ENCODE peak calls at places on chromosomes 7 and 10, in seven cellular contexts. A, E, N, U, H, R and I are unnamed samples.

GRCh38 chr7:332020-332517 is 42.1 kb downstream of the FOXL3 start:
- DNase-seq in A (no peak), E (no peak), N (no peak), U (no peak), H (peak), R (no peak), I (no peak)

GRCh38 chr10:116891208-116891607 is 41.9 kb downstream of the ENO4 start:
- DNase-seq in A (no peak), E (no peak), N (no peak), U (peak), H (no peak), R (no peak), I (peak)

GRCh38 chr7:28627263-28627653 is 214.9 kb downstream of the CREB5 start:
- DNase-seq in A (no peak), E (no peak), N (no peak), U (no peak), H (no peak), R (no peak), I (no peak)

GRCh38 chr10:72616716-72617115 is 9.2 kb downstream of the MICU1 start:
- DNase-seq in A (no peak), E (no peak), N (no peak), U (no peak), H (no peak), R (no peak), I (no peak)

GRCh38 chr10:85527610-85528317 is 838.8 kb downstream of the GRID1 start:
- DNase-seq in A (no peak), E (no peak), N (no peak), U (no peak), H (no peak), R (peak), I (no peak)

GRCh38 chr7:30238721-30239441 is 45.5 kb upstream of the ZNRF2 start:
- DNase-seq in A (peak), E (peak), N (no peak), U (peak), H (peak), R (no peak), I (no peak)

GRCh38 chr7:101816499-101817030 is 861 bp upstream of the CUX1 start:
- DNase-seq in A (peak), E (no peak), N (no peak), U (peak), H (peak), R (peak), I (peak)

GRCh38 chr10:72840319-72840718 is 53.2 kb upstream of the OIT3 start:
- DNase-seq in A (no peak), E (no peak), N (no peak), U (no peak), H (no peak), R (no peak), I (no peak)

GRCh38 chr7:19519443-19519977 is 189.3 kb downstream of the POLR1F start:
- DNase-seq in A (no peak), E (no peak), N (no peak), U (no peak), H (no peak), R (no peak), I (no peak)

GRCh38 chr10:31961675-31962074 is 33.0 kb upstream of the ARHGAP12 start:
- DNase-seq in A (peak), E (no peak), N (no peak), U (no peak), H (no peak), R (peak), I (peak)

GRCh38 chr7:26267631-26268166 is 24.0 kb upstream of the SNX10 start:
- DNase-seq in A (no peak), E (no peak), N (no peak), U (no peak), H (no peak), R (no peak), I (no peak)

GRCh38 chr10:31010062-31010461 is 21.6 kb downstream of the ZNF438 start:
- DNase-seq in A (no peak), E (no peak), N (no peak), U (no peak), H (no peak), R (no peak), I (no peak)

GRCh38 chr7:50853311-50853710 is 70.6 kb upstream of the GRB10 start:
- DNase-seq in A (no peak), E (no peak), N (no peak), U (no peak), H (no peak), R (no peak), I (no peak)

GRCh38 chr7:12524794-12525386 is 45.6 kb upstream of the SCIN start:
- DNase-seq in A (peak), E (peak), N (no peak), U (no peak), H (no peak), R (peak), I (no peak)

GRCh38 chr7:69599211-69599878 is 1.1 kb downstream of the AUTS2 start:
- DNase-seq in A (peak), E (no peak), N (no peak), U (no peak), H (peak), R (peak), I (peak)

GRCh38 chr10:73095479-73096021 is 1.1 kb downstream of the P4HA1 start:
- DNase-seq in A (peak), E (peak), N (no peak), U (peak), H (peak), R (peak), I (no peak)

GRCh38 chr10:44235363-44235762 is 149.5 kb downstream of the CXCL12 start:
- DNase-seq in A (no peak), E (no peak), N (no peak), U (no peak), H (no peak), R (no peak), I (no peak)

GRCh38 chr10:86261933-86262665 is 104.5 kb downstream of the GRID1 start:
- DNase-seq in A (peak), E (peak), N (no peak), U (no peak), H (peak), R (peak), I (no peak)

GRCh38 chr7:23335621-23336020 is 36.5 kb downstream of the MALSU1 start:
- DNase-seq in A (no peak), E (no peak), N (no peak), U (no peak), H (no peak), R (no peak), I (no peak)

GRCh38 chr7:71137479-71137878 is 5.5 kb downstream of the GALNT17 start:
- DNase-seq in A (no peak), E (no peak), N (no peak), U (no peak), H (no peak), R (no peak), I (no peak)

GRCh38 chr10:43094091-43094484 is 17.2 kb downstream of the RET start:
- DNase-seq in A (no peak), E (no peak), N (no peak), U (no peak), H (no peak), R (no peak), I (no peak)

GRCh38 chr10:114856544-114857287 is 35.1 kb downstream of the FHIP2A start:
- DNase-seq in A (peak), E (no peak), N (no peak), U (no peak), H (no peak), R (no peak), I (no peak)

GRCh38 chr7:16918288-16918895 is 36.6 kb upstream of the AGR3 start:
- DNase-seq in A (peak), E (peak), N (no peak), U (no peak), H (no peak), R (peak), I (no peak)

GRCh38 chr10:70903262-70903921 is 15.0 kb upstream of the PCBD1 start:
- DNase-seq in A (peak), E (peak), N (no peak), U (peak), H (peak), R (peak), I (peak)

DNA sequence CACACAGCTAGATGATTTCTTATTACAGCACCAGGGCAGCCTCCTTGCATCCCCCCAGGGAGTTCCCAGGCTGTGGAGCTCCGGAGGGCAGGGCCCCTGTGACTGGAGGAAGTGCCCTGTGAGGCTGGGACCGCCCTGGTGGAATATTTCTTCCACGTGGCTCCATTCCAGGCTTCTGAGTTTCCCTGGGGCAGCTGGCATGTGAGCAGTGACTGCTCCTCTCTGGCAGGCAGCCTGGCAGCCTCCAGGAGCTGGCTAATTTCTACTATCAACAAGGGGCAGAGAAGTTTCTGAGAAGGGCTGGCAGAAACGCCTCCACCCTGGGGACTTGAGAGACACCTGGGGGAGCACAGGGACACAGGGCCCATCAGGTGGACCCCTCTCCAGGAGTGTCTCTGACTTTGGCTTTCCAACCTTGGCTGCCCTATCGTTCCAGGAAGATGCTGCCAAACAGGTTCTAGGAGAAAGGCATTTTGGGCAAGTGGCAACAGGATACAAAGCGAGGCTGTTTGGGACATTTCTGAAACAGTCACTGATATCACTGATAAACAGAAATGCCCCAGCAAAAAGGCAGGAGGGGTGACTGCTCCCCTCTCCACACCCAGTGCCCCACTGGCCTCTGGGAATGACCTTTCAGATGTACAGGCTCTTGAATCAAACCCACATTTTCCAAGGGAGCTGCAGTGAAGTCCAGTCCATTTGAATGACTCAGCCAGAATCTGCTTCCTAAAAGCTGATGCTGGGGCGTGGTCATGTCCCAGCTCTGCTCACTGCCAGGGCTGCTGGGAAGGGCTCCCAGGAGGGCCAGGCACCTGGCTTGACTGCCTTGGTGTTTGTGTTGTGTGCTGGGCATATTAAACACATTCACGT is 16.1 kb downstream of the MYOF start:
- DNase-seq in A (peak), E (peak), N (no peak), U (peak), H (peak), R (peak), I (peak)
- TF ChIP-seq POLR2A in A (no peak), E (no peak), N (no peak), U (peak), H (no peak), R (no peak), I (peak)

GRCh38 chr7:78437118-78437517 is 638.5 kb downstream of the PHTF2 start:
- DNase-seq in A (no peak), E (peak), N (no peak), U (no peak), H (no peak), R (no peak), I (peak)
- TF ChIP-seq POLR2A in A (no peak), E (no peak), N (no peak), U (no peak), H (no peak), R (no peak), I (no peak)

DNA sequence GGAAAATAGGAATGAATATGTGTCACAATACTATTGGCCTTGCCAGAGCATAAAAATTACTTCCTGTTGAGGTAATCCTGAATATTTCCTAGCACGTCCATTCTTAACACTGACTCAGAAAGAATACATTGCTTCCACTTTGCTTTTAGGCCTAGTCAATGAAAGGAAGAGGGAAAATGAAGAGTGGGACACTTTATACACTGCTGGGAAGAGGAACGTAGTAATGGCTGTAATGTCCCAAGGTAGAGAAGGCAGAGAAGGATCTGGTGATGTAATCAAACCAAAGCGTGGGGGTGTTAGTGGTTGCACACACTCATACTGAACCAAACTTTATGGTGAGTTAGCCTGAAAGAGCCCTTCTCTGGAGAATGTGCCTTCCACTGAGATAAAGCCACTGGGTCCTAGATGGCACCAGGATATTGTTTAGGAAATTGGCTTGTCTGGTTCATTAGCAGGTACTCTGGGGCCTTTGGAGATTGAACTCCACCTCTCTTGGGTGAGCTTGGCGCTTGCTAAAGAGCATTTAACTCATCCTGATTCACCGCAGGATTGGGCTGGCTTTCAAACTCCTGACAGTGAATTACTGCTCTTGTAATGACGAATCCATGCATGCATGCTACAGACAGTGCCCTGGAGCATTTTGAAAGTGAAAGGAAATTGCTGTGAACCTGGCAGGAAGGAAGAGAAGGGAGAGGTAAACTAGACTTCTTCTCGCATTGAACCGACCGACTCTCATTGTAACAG is 254.9 kb downstream of the KIAA1217 start:
- DNase-seq in A (peak), E (no peak), N (no peak), U (peak), H (no peak), R (peak), I (peak)
- TF ChIP-seq POLR2A in A (no peak), E (no peak), N (no peak), U (peak), H (no peak), R (no peak), I (no peak)

DNA sequence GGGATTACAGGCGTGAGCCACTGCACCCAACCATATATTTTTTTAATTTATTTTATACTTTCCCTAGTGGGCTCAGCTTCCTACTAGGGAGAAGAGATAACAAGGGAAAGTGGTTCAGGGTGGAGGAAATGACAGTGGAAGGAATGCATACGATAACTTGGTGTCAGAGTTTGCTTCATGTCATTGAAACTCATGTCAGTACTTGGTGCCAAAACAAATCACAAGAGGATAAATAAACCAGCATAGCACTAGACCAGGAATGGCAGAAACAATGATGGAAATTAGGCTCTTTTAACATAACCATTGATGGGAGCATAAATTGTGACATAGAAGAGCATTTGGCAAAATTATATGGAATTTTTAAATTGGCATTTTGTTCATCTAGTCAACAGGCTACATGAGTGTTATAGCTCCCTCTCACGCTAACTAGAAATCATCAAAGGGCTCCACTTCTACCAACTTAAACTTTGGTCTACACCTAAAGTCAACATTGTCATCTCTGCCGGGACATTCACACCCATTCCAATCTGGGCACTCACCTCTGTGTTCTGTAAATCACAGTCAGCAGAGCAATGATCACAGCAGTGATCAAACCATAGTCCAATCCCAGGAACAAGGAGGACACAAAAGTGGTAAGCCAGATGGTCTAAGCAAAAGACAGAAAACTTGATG is 41.2 kb downstream of the PSMC2 start:
- DNase-seq in A (no peak), E (peak), N (no peak), U (no peak), H (no peak), R (no peak), I (no peak)
- TF ChIP-seq POLR2A in A (no peak), E (no peak), N (no peak), U (no peak), H (no peak), R (no peak), I (no peak)

DNA sequence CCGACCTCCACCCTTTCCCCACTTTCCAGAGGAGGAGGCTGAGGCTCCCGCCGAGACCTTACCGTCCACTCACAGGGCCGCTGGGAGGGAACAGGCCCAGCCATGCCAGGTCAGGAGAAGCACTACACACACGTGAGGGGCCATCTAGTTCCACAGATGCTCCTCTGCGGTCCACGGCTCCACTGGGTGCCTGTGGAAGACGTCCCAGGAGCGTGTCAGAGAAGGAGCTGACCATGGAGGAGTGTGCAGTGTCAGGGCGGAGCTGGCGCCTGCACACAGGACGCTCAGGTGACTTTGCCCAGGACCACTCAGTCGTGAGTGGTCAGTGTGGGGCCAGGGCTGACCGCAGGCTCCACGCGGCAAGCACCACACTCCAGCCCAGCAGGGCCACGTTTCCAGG is 8.0 kb upstream of the SHH start:
- DNase-seq in A (no peak), E (no peak), N (no peak), U (no peak), H (no peak), R (no peak), I (no peak)
- TF ChIP-seq POLR2A in A (no peak), E (no peak), N (no peak), U (no peak), H (no peak), R (no peak), I (no peak)

GRCh38 chr7:130356760-130357611 is 12.4 kb downstream of the CPA5 start:
- DNase-seq in A (peak), E (no peak), N (no peak), U (peak), H (peak), R (peak), I (no peak)
- TF ChIP-seq POLR2A in A (no peak), E (no peak), N (no peak), U (no peak), H (no peak), R (no peak), I (no peak)

GRCh38 chr10:98285416-98285815 is 17.4 kb upstream of the LOXL4 start:
- DNase-seq in A (no peak), E (no peak), N (no peak), U (no peak), H (no peak), R (no peak), I (no peak)

GRCh38 chr10:98292976-98293375 is 25.0 kb upstream of the LOXL4 start:
- DNase-seq in A (no peak), E (no peak), N (no peak), U (no peak), H (peak), R (no peak), I (no peak)

GRCh38 chr10:98294270-98294627 is 26.3 kb upstream of the LOXL4 start:
- DNase-seq in A (no peak), E (no peak), N (no peak), U (no peak), H (no peak), R (no peak), I (no peak)

GRCh38 chr10:98293550-98294269 is 25.7 kb upstream of the LOXL4 start:
- DNase-seq in A (no peak), E (no peak), N (no peak), U (no peak), H (peak), R (no peak), I (no peak)

DNA sequence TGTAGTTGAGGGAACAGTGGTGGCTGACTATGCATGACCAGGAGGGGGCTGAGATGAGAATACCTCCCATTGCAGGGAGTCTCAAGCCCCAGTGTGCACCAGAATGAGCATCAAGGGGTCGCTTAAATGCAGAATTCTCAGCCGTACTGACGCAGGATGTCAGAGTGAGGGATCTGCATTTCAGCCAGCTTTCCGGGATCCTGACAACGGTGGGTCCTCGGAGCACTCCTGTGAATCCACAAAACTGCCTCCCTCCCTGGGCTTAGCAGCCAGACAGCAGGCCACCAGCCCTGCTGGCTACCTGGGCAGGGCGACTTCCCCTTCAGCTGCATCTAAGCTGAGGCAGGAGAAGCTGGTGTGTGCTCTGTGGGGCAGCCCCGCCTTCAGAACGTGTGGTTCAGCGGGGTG is 21.8 kb upstream of the LOXL4 start:
- DNase-seq in A (no peak), E (no peak), N (no peak), U (no peak), H (no peak), R (no peak), I (no peak)
- TF ChIP-seq POLR2A in A (no peak), E (no peak), N (no peak), U (no peak), H (no peak), R (no peak), I (no peak)

GRCh38 chr7:151412318-151412717 is 2.5 kb upstream of the WDR86 start:
- DNase-seq in A (no peak), E (no peak), N (no peak), U (no peak), H (no peak), R (no peak), I (no peak)

GRCh38 chr7:151408839-151409554 is 841 bp downstream of the WDR86 start:
- DNase-seq in A (no peak), E (peak), N (no peak), U (peak), H (peak), R (peak), I (no peak)

GRCh38 chr7:151409555-151410404 is at the start of gene WDR86:
- DNase-seq in A (no peak), E (no peak), N (no peak), U (no peak), H (peak), R (no peak), I (no peak)

GRCh38 chr7:151411551-151411950 is 1.7 kb upstream of the WDR86 start:
- DNase-seq in A (no peak), E (no peak), N (no peak), U (no peak), H (no peak), R (peak), I (no peak)

GRCh38 chr7:151410405-151411390 is 860 bp upstream of the WDR86 start:
- DNase-seq in A (no peak), E (no peak), N (no peak), U (no peak), H (peak), R (no peak), I (no peak)
- TF ChIP-seq POLR2A in A (no peak), E (no peak), N (no peak), U (no peak), H (no peak), R (no peak), I (no peak)

DNA sequence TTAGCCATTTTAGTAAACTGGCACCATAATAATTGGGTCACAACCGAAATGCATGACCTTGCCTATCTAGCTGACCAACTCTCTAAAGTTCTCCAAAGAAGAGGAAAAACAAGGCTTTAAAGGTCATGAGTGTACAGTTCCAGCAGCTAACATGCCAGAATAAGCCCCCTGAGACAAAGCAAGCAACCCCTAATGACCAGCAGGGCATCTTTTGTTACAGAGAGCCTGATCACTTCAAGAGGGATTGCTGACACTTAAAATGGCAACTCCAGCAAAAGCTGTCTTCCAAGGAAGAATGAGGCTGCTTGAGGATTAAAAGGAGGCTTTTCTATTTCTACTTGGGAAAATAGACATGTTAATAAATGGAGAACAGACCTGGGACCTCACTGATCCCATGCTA is 213.6 kb downstream of the CDC14C start:
- DNase-seq in A (no peak), E (no peak), N (no peak), U (no peak), H (no peak), R (no peak), I (no peak)
- TF ChIP-seq POLR2A in A (no peak), E (no peak), N (no peak), U (no peak), H (no peak), R (no peak), I (no peak)